ENCODE peak calls at places on chromosomes 16 and 17, in four cellular contexts. W is activated T-helper 1 cell treated with anti-CD3 and anti-CD28 coated beads, Interleukin-12 subunit alpha, Interleukin-12 subunit beta, Interleukin-2, Interleukin-4 antibody, amounts not matched to agents 30 ng/mL and 10 ng/mL and 1 ng/mL, durations not matched to agents 14 hours and 24 hours and 36 hours; F is endodermal cell; G is heart left ventricle. B is an unnamed sample.

GRCh38 chr17:10036511-10037061 is 131.5 kb upstream of the RCVRN start:
- DNase-seq in F (no peak), W (no peak), G (peak), B (no peak)

GRCh38 chr17:49193513-49194296 is 16.7 kb downstream of the GNGT2 start:
- DNase-seq in F (peak), W (peak), G (peak), B (peak)

GRCh38 chr17:66612993-66613392 is 221.9 kb upstream of the CACNG5 start:
- DNase-seq in W (no peak), G (no peak), F (no peak), B (no peak)

GRCh38 chr17:41785091-41785875 is 1.2 kb downstream of the JUP start:
- DNase-seq in W (no peak), G (no peak), F (peak), B (no peak)

GRCh38 chr16:84049403-84050060 is 6.9 kb upstream of the SLC38A8 start:
- DNase-seq in W (no peak), F (peak), G (peak), B (no peak)

GRCh38 chr17:34382586-34383224 is 19.7 kb upstream of the CCL1 start:
- DNase-seq in G (no peak), F (peak), W (no peak), B (no peak)

GRCh38 chr17:29726721-29727252 is 104.1 kb upstream of the CORO6 start:
- DNase-seq in G (no peak), F (no peak), W (no peak), B (no peak)

GRCh38 chr16:82900611-82901010 is 273.8 kb downstream of the CDH13 start:
- DNase-seq in W (no peak), G (no peak), F (no peak), B (no peak)

GRCh38 chr17:64676763-64677162 is 14.7 kb upstream of the SMURF2 start:
- DNase-seq in G (no peak), W (no peak), F (peak), B (no peak)

GRCh38 chr17:17118399-17118798 is 76.1 kb downstream of the MPRIP start:
- DNase-seq in G (peak), W (no peak), F (no peak), B (no peak)

GRCh38 chr17:63171428-63172205 is 205.6 kb downstream of the TANC2 start:
- DNase-seq in G (no peak), W (no peak), F (no peak), B (no peak)

GRCh38 chr17:59371426-59372099 is 40.1 kb downstream of the YPEL2 start:
- DNase-seq in F (no peak), G (peak), W (no peak), B (no peak)

GRCh38 chr16:64882385-64882784 is 239.5 kb downstream of the CDH11 start:
- DNase-seq in F (no peak), G (peak), W (no peak), B (no peak)

GRCh38 chr16:53502331-53503269 is at the start of gene AKTIP:
- DNase-seq in F (peak), G (peak), W (peak), B (no peak)

GRCh38 chr17:44924107-44924544 is 8.8 kb upstream of the GFAP start:
- DNase-seq in G (no peak), W (no peak), F (peak), B (no peak)

GRCh38 chr17:41655611-41656111 is 31.3 kb upstream of the KRT17 start:
- DNase-seq in W (no peak), G (peak), F (peak), B (no peak)

B was measured in NCI-H1436 treated with DMSO at 0.1 percent for 48 hours.